ENCODE peak calls at places on chromosomes 2 and 18, in ten cellular contexts. K is GM12864; Y is activated B cell treated with CpG ODN at 0.5 μM for 24 hours; L is psoas muscle; Q is B cell; A is CD8-positive, alpha-beta T cell; C is D721Med; E is PC-3; B is GM12878; D is fibroblast of the aortic adventitia. W is an unnamed sample.
A peak's percentile ranks its signal among the peaks of the same experiment; 100 is the strongest.

GRCh38 chr2:43067254-43068052 is 159.0 kb downstream of the ZFP36L2 start:
- DNase-seq in D (no peak), C (no peak), Q (no peak), E (no peak), L (no peak), B (no peak), Y (no peak), A (no peak), K (no peak), W (no peak)

GRCh38 chr2:236636714-236637485 is 67.3 kb downstream of the ACKR3 start:
- DNase-seq in K (no peak), B (no peak), Y (no peak), A (no peak), D (no peak), Q (no peak), C (no peak), E (no peak), L (no peak), W (no peak)

GRCh38 chr2:128640166-128640846 is 321.6 kb upstream of the HS6ST1 start:
- DNase-seq in B (no peak), E (no peak), A (no peak), L (no peak), C (no peak), Y (no peak), D (peak; percentile 16), K (no peak), Q (no peak), W (peak; percentile 1)

GRCh38 chr2:47283687-47284086 is 119.3 kb upstream of the MSH2 start:
- DNase-seq in Q (no peak), K (no peak), Y (no peak), D (no peak), A (no peak), B (no peak), L (no peak), C (no peak), E (no peak), W (no peak)

GRCh38 chr2:149765636-149766035 is 178.1 kb upstream of the MMADHC start:
- DNase-seq in E (no peak), C (no peak), B (no peak), Y (no peak), A (no peak), Q (no peak), D (no peak), K (no peak), L (no peak), W (no peak)

GRCh38 chr2:160784034-160784433 is 290.4 kb upstream of the RBMS1 start:
- DNase-seq in B (no peak), K (no peak), D (no peak), Q (no peak), Y (no peak), A (no peak), E (no peak), C (no peak), L (no peak), W (no peak)

GRCh38 chr2:64212801-64213321 is 68.6 kb upstream of the PELI1 start:
- DNase-seq in K (peak; percentile 46), D (peak; percentile 31), Q (no peak), Y (no peak), A (no peak), E (no peak), C (no peak), B (peak; percentile 60), L (no peak), W (no peak)

GRCh38 chr2:3966470-3966869 is 263.1 kb downstream of the DCDC2C start:
- DNase-seq in E (no peak), A (no peak), Y (no peak), B (no peak), K (no peak), Q (no peak), L (no peak), C (no peak), D (no peak), W (no peak)

GRCh38 chr2:148658807-148659722 is 14.5 kb downstream of the EPC2 start:
- DNase-seq in B (peak; percentile 56), K (no peak), A (no peak), Y (no peak), L (no peak), E (peak; percentile 54), Q (no peak), D (no peak), C (no peak), W (no peak)

GRCh38 chr2:134310450-134311079 is 56.7 kb downstream of the MGAT5 start:
- DNase-seq in K (no peak), Y (no peak), A (no peak), E (no peak), L (no peak), Q (no peak), B (no peak), C (no peak), D (peak; percentile 80), W (no peak)

DNA sequence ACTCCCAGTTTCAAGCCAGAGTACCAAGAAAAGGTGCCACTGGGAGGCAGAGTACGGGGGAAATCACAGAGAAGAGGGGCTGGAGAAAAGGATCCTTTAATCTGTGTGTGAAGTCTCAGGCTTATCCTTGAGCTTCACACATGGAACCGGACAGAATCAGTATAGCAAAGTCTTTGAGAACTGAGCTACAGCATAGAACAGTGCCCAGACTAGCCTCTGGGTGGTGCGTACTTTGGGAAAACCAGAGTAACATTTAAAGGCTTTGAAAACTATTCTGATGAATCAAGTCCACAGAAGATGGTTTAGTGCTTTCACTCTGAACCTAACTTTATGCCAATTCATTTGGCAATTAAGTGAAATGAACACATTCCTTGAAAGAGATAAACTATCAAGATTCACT is 83.1 kb downstream of the BABAM2 start:
- DNase-seq in Q (no peak), E (peak; percentile 32), B (no peak), K (no peak), C (no peak), D (peak; percentile 50), Y (no peak), A (no peak), L (no peak), W (no peak)
- TF ChIP-seq CTCF in Q (no peak), E (peak; percentile 40), B (no peak), K (no peak), C (no peak), D (peak; percentile 44), Y (no peak), A (no peak), L (no peak), W (peak; percentile 27)

DNA sequence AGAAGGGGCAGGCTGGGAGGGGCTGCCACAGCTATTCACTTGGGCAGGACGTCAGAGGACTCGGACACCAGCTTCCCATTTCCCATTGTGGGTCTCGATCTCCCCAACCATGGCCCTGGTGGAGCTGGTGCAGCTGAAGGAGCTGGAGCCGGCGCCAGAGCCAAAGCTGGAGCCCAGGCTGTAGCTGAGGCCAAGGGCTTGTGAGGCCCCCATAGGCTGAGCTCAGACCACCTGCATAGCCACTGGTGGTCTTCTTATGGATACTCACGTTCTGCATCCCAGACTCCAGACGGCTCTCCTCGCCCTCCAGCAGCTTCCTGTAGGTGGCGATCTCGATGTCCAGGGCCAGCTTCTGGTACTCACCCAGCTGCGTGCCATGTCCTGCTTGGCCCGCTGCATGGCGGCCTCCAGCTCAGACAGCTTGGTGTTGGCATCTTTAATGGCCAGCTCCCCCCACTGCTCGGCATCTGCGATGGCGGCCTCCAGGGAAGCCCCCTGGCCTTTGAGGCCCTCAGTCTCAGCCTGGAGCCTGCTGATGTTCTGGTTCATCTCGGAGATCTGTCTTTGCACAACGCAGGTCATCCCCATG is 6.0 kb upstream of the CDK5R2 start:
- DNase-seq in C (no peak), K (no peak), D (no peak), B (no peak), Y (no peak), L (no peak), E (no peak), A (no peak), Q (no peak), W (no peak)
- TF ChIP-seq CTCF in C (peak; percentile 11), K (peak; percentile 32), D (no peak), B (no peak), Y (no peak), L (no peak), E (no peak), A (no peak), Q (no peak), W (peak; percentile 33)

GRCh38 chr2:105296017-105296611 is 33.4 kb downstream of the TGFBRAP1 start:
- DNase-seq in B (no peak), L (no peak), Y (no peak), K (no peak), A (no peak), C (no peak), E (no peak), D (no peak), Q (no peak), W (no peak)

GRCh38 chr2:105297211-105297610 is 32.3 kb downstream of the TGFBRAP1 start:
- DNase-seq in A (no peak), C (no peak), D (no peak), L (no peak), Y (no peak), K (no peak), E (no peak), Q (no peak), B (no peak), W (no peak)

GRCh38 chr2:105301646-105302045 is 27.9 kb downstream of the TGFBRAP1 start:
- DNase-seq in Y (no peak), D (no peak), C (no peak), Q (no peak), L (no peak), E (no peak), B (no peak), A (no peak), K (no peak), W (no peak)

GRCh38 chr2:105298017-105298416 is 31.5 kb downstream of the TGFBRAP1 start:
- DNase-seq in Y (no peak), D (no peak), K (no peak), L (no peak), Q (no peak), C (no peak), B (no peak), A (no peak), E (no peak), W (no peak)

DNA sequence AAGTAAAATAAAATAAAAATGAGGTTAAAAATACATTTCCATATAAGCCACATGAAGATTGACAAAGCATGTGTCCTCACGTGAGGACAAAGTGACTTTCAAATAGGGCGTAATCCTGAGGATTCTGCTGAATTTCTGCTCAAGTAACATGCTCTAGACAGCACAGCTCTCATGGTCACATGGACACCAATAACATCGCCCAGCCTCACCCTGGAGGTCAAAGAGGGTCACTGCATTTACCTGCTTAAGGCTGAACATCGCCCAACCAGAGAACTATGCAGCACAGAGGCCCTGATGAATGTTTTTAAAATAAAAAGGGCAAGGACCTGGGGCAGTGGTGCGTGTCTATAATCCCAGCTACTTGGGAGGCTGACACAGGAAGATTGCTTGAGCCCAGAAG is 30.2 kb downstream of the TGFBRAP1 start:
- DNase-seq in C (no peak), Q (no peak), K (no peak), L (no peak), Y (no peak), D (no peak), A (no peak), B (no peak), E (no peak), W (no peak)
- TF ChIP-seq CTCF in C (no peak), Q (no peak), K (peak; percentile 32), L (no peak), Y (no peak), D (peak; percentile 16), A (no peak), B (peak; percentile 17), E (peak; percentile 15), W (peak; percentile 30)

DNA sequence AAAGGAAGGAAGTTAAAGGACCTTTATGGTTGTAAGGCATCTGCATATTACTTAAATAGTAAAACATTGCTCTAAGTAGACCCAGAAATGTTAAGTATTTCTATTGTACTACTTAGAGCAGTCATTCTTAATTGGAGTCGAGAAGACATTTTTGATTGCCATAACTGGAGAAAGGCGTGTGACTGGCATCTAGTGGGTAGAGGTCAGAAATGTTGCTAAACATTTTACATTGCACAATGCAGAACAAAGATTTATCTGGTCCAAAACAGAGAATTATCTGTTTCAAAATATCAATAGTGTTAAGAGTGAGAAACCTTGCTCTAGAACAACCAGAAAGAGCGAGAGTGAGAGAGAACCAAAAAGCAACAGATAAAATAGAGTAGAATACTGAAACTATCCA is 23.3 kb upstream of the ROCK1 start:
- DNase-seq in Y (no peak), L (no peak), C (no peak), D (peak; percentile 45), Q (peak; percentile 45), K (no peak), E (peak; percentile 48), A (no peak), B (no peak), W (no peak)
- TF ChIP-seq CTCF in Y (no peak), L (peak; percentile 44), C (peak; percentile 55), D (peak; percentile 12), Q (peak; percentile 75), K (peak; percentile 32), E (peak; percentile 67), A (peak; percentile 75), B (peak; percentile 23), W (no peak)